ENCODE peak calls at places on chromosomes 12 and 14, in five cellular contexts. One of them, this sample, is unnamed.

GRCh38 chr12:116150001-116150400 is 127.5 kb downstream of the MED13L start:
- DNase-seq in neuronal stem cell: no peak
- DNase-seq in IMR-90: no peak
- DNase-seq in H9: no peak
- DNase-seq in mesendoderm: no peak
- DNase-seq in this sample: peak; percentile 69

GRCh38 chr12:25155031-25155576 is 39.9 kb downstream of the DNAI7 start:
- DNase-seq in neuronal stem cell: peak; percentile 6
- DNase-seq in IMR-90: peak; percentile 87
- DNase-seq in H9: no peak
- DNase-seq in mesendoderm: peak; percentile 34
- DNase-seq in this sample: no peak

GRCh38 chr14:20413785-20414117 is 450 bp upstream of the TEP1 start:
- DNase-seq in neuronal stem cell: no peak
- DNase-seq in IMR-90: no peak
- DNase-seq in H9: no peak
- DNase-seq in mesendoderm: peak; percentile 29
- DNase-seq in this sample: no peak

GRCh38 chr14:23548351-23549318 is 2.9 kb downstream of the ZFHX2 start:
- DNase-seq in neuronal stem cell: no peak
- DNase-seq in IMR-90: peak; percentile 83
- DNase-seq in H9: peak; percentile 67
- DNase-seq in mesendoderm: peak; percentile 92
- DNase-seq in this sample: peak; percentile 6

GRCh38 chr12:75998292-75999063 is 33.1 kb downstream of the PHLDA1 start:
- DNase-seq in neuronal stem cell: no peak
- DNase-seq in IMR-90: no peak
- DNase-seq in H9: no peak
- DNase-seq in mesendoderm: no peak
- DNase-seq in this sample: no peak

GRCh38 chr12:54701940-54702592 is 53.9 kb upstream of the DCD start:
- DNase-seq in neuronal stem cell: peak; percentile 45
- DNase-seq in IMR-90: peak; percentile 41
- DNase-seq in H9: no peak
- DNase-seq in mesendoderm: peak; percentile 60
- DNase-seq in this sample: peak; percentile 9

GRCh38 chr12:106122004-106122403 is 16.8 kb downstream of the NUAK1 start:
- DNase-seq in neuronal stem cell: no peak
- DNase-seq in IMR-90: no peak
- DNase-seq in H9: no peak
- DNase-seq in mesendoderm: no peak
- DNase-seq in this sample: no peak

GRCh38 chr14:104570869-104571635 is 8.5 kb upstream of the C14orf180 start:
- DNase-seq in neuronal stem cell: no peak
- DNase-seq in IMR-90: no peak
- DNase-seq in H9: no peak
- DNase-seq in mesendoderm: no peak
- DNase-seq in this sample: no peak

GRCh38 chr12:57740656-57741412 is 2.3 kb upstream of the AGAP2 start:
- DNase-seq in neuronal stem cell: no peak
- DNase-seq in IMR-90: no peak
- DNase-seq in H9: peak; percentile 37
- DNase-seq in mesendoderm: peak; percentile 33
- DNase-seq in this sample: no peak

GRCh38 chr14:81302613-81303012 is 81.9 kb upstream of the GTF2A1 start:
- DNase-seq in neuronal stem cell: no peak
- DNase-seq in IMR-90: no peak
- DNase-seq in H9: no peak
- DNase-seq in mesendoderm: peak; percentile 57
- DNase-seq in this sample: no peak

GRCh38 chr12:62158416-62159360 is 101.5 kb upstream of the USP15 start:
- DNase-seq in neuronal stem cell: no peak
- DNase-seq in IMR-90: no peak
- DNase-seq in H9: no peak
- DNase-seq in mesendoderm: no peak
- DNase-seq in this sample: no peak

GRCh38 chr12:6200266-6201198 is at the start of gene CD9:
- DNase-seq in neuronal stem cell: no peak
- DNase-seq in IMR-90: no peak
- DNase-seq in H9: peak; percentile 82
- DNase-seq in mesendoderm: peak; percentile 68
- DNase-seq in this sample: peak; percentile 73

GRCh38 chr12:31896514-31897039 is 62.6 kb upstream of the RESF1 start:
- DNase-seq in neuronal stem cell: no peak
- DNase-seq in IMR-90: peak; percentile 38
- DNase-seq in H9: no peak
- DNase-seq in mesendoderm: peak; percentile 70
- DNase-seq in this sample: no peak
- H2BK120ac ChIP-seq in neuronal stem cell: no peak overlapping the region
- H2BK120ac ChIP-seq in IMR-90: no peak overlapping the region
- H2BK120ac ChIP-seq in H9: no peak overlapping the region
- H2BK120ac ChIP-seq in mesendoderm: no peak overlapping the region
- H2BK120ac ChIP-seq in this sample: no peak overlapping the region

GRCh38 chr12:56336361-56337167 is 2.1 kb upstream of the IL23A start:
- DNase-seq in neuronal stem cell: no peak
- DNase-seq in IMR-90: no peak
- DNase-seq in H9: no peak
- DNase-seq in mesendoderm: no peak
- DNase-seq in this sample: no peak

GRCh38 chr12:56333197-56333678 is 562 bp downstream of the PAN2 start:
- DNase-seq in neuronal stem cell: no peak
- DNase-seq in IMR-90: no peak
- DNase-seq in H9: no peak
- DNase-seq in mesendoderm: no peak
- DNase-seq in this sample: no peak

GRCh38 chr12:56332512-56333196 is 1.1 kb downstream of the PAN2 start:
- DNase-seq in neuronal stem cell: no peak
- DNase-seq in IMR-90: no peak
- DNase-seq in H9: no peak
- DNase-seq in mesendoderm: no peak
- DNase-seq in this sample: no peak

GRCh38 chr12:56334490-56334793 is 642 bp upstream of the PAN2 start:
- DNase-seq in neuronal stem cell: no peak
- DNase-seq in IMR-90: no peak
- DNase-seq in H9: no peak
- DNase-seq in mesendoderm: no peak
- DNase-seq in this sample: no peak

GRCh38 chr12:56333679-56334489 is at the start of gene PAN2:
- DNase-seq in neuronal stem cell: peak; percentile 91
- DNase-seq in IMR-90: peak; percentile 97
- DNase-seq in H9: peak; percentile 98
- DNase-seq in mesendoderm: peak; percentile 99
- DNase-seq in this sample: peak; percentile 92
- H2BK5ac ChIP-seq in neuronal stem cell: no peak within 1 kb of the TSS
- H2BK5ac ChIP-seq in IMR-90: peak within 1 kb of the TSS; percentile 81
- H2BK5ac ChIP-seq in H9: peak within 1 kb of the TSS; percentile 23
- H2BK5ac ChIP-seq in mesendoderm: peak within 1 kb of the TSS; percentile 53
- H2BK5ac ChIP-seq in this sample: peak within 1 kb of the TSS; percentile 23

DNA sequence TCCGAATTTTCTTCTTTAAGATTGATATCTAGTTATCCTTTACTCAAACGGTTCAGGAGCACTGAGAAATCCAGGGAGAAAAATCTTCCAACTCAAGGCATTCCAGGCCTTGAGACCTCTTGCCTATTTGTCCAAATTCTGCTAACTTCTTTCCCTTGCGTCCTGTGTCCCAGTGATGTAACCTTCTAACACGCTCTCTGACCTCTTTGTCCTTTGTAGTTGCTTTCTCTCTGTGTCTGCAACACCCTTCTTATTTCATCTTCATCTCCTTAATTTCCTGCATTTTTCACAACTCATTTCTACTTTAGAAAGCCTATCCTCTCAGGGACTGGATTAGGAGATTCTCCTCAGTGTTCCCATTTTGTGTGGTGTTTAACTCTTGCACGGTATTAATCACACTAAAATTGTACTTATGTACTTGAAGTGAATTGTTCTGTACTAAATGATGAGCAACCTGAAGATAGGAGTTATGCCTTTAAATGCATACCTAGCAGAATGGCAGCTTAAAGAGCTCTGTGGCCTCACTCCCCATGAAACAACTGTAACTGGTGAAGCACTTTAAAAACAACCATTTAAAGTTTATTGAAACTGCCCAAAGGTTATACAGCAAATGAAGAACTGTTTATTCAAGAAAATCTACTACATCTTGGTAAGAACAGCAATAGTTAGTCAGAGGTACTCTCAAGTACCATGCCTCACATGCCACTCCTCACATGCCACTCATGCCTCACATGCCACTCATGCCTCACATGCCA is 7.4 kb upstream of the SNAPC1 start:
- DNase-seq in neuronal stem cell: no peak
- DNase-seq in IMR-90: peak; percentile 65
- DNase-seq in H9: no peak
- DNase-seq in mesendoderm: peak; percentile 68
- DNase-seq in this sample: no peak
- H3K9ac ChIP-seq in neuronal stem cell: no peak overlapping the region
- H3K9ac ChIP-seq in IMR-90: no peak overlapping the region
- H3K9ac ChIP-seq in H9: no peak overlapping the region
- H3K9ac ChIP-seq in mesendoderm: no peak overlapping the region
- H3K9ac ChIP-seq in this sample: no peak overlapping the region

DNA sequence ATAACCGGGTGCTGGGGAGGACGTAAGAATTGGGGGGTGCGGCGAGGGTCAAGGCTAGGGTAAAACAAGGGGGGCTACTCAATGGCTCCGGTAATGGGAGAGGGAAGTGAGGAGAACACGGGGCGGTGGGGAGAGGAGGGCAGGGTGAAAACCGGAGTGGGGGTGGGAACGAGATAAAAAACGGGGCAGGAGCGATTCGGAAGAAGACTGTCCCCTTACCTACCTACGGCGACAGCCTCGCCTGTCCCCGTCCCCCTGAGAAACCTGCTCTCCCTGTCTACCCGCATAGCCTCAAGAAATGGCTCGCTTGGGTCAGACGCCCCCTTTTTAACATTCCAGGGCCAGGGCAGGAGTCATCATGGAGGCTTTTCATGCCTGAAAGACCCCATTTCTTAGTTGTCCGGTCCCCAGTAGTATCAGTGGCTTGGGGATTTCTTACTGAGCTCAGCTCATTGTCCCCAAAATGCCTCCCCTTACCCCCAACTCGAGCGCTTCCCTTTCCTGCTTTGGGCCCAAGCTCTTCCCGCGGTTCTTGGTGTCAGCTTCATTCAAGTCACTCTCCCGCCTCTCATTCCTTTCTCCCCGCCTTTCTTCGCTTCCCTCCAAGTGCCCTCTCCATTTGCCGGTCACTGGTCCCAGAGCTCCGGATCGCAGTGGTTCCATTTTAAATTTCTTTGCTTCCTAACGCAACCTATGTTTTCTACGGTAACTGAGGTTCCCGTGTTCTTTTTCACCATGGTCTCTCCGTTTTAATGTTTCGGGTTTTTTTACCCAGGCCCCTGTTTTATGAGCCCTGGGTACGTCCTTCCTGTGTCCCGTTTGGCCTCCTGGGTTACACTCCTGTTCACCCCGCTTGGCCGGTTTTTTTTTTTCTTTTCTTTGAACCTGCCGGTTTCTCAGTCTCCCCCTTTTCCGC is 1.2 kb upstream of the WSB2 start:
- DNase-seq in neuronal stem cell: peak; percentile 35
- DNase-seq in IMR-90: peak; percentile 58
- DNase-seq in H9: peak; percentile 80
- DNase-seq in mesendoderm: peak; percentile 93
- DNase-seq in this sample: peak; percentile 62
- H2BK120ac ChIP-seq in neuronal stem cell: no peak overlapping the region
- H2BK120ac ChIP-seq in IMR-90: peak overlapping the region; percentile 86
- H2BK120ac ChIP-seq in H9: peak overlapping the region; percentile 53
- H2BK120ac ChIP-seq in mesendoderm: peak overlapping the region; percentile 98
- H2BK120ac ChIP-seq in this sample: peak overlapping the region; percentile 93

GRCh38 chr14:69081271-69081670 is 71.6 kb downstream of the DCAF5 start:
- DNase-seq in neuronal stem cell: no peak
- DNase-seq in IMR-90: no peak
- DNase-seq in H9: no peak
- DNase-seq in mesendoderm: no peak
- DNase-seq in this sample: no peak
- H2BK5ac ChIP-seq in neuronal stem cell: no peak overlapping the region
- H2BK5ac ChIP-seq in IMR-90: peak overlapping the region; percentile 35
- H2BK5ac ChIP-seq in H9: no peak overlapping the region
- H2BK5ac ChIP-seq in mesendoderm: no peak overlapping the region
- H2BK5ac ChIP-seq in this sample: no peak overlapping the region

GRCh38 chr14:65461730-65462129 is 49.2 kb downstream of the FUT8 start:
- DNase-seq in neuronal stem cell: no peak
- DNase-seq in IMR-90: no peak
- DNase-seq in H9: no peak
- DNase-seq in mesendoderm: no peak
- DNase-seq in this sample: no peak
- H3K9ac ChIP-seq in neuronal stem cell: no peak overlapping the region
- H3K9ac ChIP-seq in IMR-90: no peak overlapping the region
- H3K9ac ChIP-seq in H9: no peak overlapping the region
- H3K9ac ChIP-seq in mesendoderm: no peak overlapping the region
- H3K9ac ChIP-seq in this sample: no peak overlapping the region

DNA sequence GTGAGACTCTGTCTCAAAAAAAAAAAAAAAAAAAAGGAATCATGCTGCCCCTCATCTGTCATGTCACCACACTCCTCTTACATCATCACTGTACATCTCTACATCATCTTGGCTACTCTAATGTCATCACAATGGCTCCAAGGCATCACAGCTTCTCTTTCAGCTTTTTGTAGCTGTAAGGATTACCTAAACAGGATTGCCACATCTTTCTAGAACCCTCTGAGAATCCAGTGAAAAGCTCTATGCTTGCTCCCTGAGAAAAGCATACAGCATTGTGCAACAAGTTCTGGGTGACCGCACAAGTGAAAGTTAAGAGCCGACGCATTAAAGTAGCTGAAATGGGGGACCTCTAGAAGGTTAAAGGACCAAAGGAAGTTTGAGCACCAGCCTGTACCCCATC is 272.5 kb downstream of the C12orf50 start:
- DNase-seq in neuronal stem cell: no peak
- DNase-seq in IMR-90: peak; percentile 47
- DNase-seq in H9: no peak
- DNase-seq in mesendoderm: no peak
- DNase-seq in this sample: no peak
- H2BK120ac ChIP-seq in neuronal stem cell: no peak overlapping the region
- H2BK120ac ChIP-seq in IMR-90: peak overlapping the region; percentile 100
- H2BK120ac ChIP-seq in H9: no peak overlapping the region
- H2BK120ac ChIP-seq in mesendoderm: no peak overlapping the region
- H2BK120ac ChIP-seq in this sample: no peak overlapping the region

DNA sequence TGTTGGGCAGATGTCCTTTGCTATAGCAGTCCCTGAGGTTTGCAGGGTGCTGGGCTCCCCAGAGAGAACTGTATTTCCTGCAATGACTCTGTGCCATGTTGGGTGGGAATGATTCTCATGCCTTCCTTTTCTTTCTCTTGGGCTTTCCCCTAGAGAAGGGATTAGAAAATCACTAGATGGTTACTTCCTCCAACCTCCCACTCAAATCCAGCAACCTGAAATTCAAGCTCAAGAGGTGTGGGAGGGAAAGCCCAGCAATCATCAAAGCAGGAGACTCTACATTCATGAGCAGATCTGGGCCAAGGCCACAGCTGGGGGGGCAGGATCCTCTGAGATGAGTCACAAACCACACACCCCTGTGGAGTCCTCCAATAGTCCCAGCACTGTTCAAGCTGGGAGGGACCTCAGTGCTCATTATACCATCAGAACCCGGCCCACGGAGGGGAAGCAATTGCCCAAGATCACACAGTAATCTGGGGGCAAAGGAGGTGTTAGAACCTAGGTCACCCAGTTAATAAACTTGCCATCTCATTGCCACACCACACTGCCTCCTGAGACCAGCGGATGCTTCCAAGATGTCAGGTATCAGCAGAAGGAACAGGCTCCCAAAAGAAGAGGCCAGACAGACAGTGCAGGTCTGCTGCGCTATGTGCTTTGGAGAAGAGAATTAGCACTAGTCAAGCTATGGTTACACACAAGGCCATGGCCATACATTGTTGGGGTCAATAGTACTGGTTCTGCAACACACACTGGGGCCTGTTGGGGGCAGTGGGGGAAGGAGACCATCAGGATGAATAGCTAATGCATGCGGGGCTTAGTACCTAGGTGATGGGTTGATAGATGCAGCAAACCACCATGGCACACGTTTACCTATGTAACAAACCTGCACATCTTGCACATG is 65.7 kb downstream of the TTC9 start:
- DNase-seq in neuronal stem cell: no peak
- DNase-seq in IMR-90: peak; percentile 41
- DNase-seq in H9: peak; percentile 43
- DNase-seq in mesendoderm: peak; percentile 64
- DNase-seq in this sample: no peak
- H2BK5ac ChIP-seq in neuronal stem cell: no peak overlapping the region
- H2BK5ac ChIP-seq in IMR-90: no peak overlapping the region
- H2BK5ac ChIP-seq in H9: no peak overlapping the region
- H2BK5ac ChIP-seq in mesendoderm: no peak overlapping the region
- H2BK5ac ChIP-seq in this sample: no peak overlapping the region

This sample was measured in trophoblast cell.